ENCODE peak calls at places on chromosome 20, in four cellular contexts. One of them, this sample, is unnamed.

GRCh38 chr20:32485126-32485769 is 99.9 kb downstream of the NOL4L start:
- DNase-seq in pancreas: peak; percentile 65
- DNase-seq in ascending aorta: peak; percentile 51
- DNase-seq in stomach: peak; percentile 76
- DNase-seq in this sample: no peak

GRCh38 chr20:2242678-2243077 is 53.1 kb upstream of the TGM3 start:
- DNase-seq in pancreas: no peak
- DNase-seq in ascending aorta: no peak
- DNase-seq in stomach: no peak
- DNase-seq in this sample: no peak

GRCh38 chr20:48489656-48490055 is 338.1 kb downstream of the PREX1 start:
- DNase-seq in pancreas: no peak
- DNase-seq in ascending aorta: no peak
- DNase-seq in stomach: no peak
- DNase-seq in this sample: no peak

GRCh38 chr20:32562495-32562911 is 22.6 kb downstream of the NOL4L start:
- DNase-seq in pancreas: no peak
- DNase-seq in ascending aorta: no peak
- DNase-seq in stomach: no peak
- DNase-seq in this sample: no peak

GRCh38 chr20:14477125-14477524 is 139.7 kb upstream of the FLRT3 start:
- DNase-seq in pancreas: no peak
- DNase-seq in ascending aorta: no peak
- DNase-seq in stomach: no peak
- DNase-seq in this sample: no peak

GRCh38 chr20:23582293-23582692 is 14.0 kb upstream of the CST9L start:
- DNase-seq in pancreas: no peak
- DNase-seq in ascending aorta: no peak
- DNase-seq in stomach: no peak
- DNase-seq in this sample: no peak

GRCh38 chr20:8756410-8756809 is 312.5 kb upstream of the PLCB4 start:
- DNase-seq in pancreas: no peak
- DNase-seq in ascending aorta: no peak
- DNase-seq in stomach: no peak
- DNase-seq in this sample: no peak

GRCh38 chr20:40991181-40991889 is 37.3 kb upstream of the TOP1 start:
- DNase-seq in pancreas: no peak
- DNase-seq in ascending aorta: peak; percentile 28
- DNase-seq in stomach: no peak
- DNase-seq in this sample: peak; percentile 55

GRCh38 chr20:12072945-12073245 is 155.2 kb downstream of the BTBD3 start:
- DNase-seq in pancreas: no peak
- DNase-seq in ascending aorta: no peak
- DNase-seq in stomach: no peak
- DNase-seq in this sample: no peak

GRCh38 chr20:40860487-40860902 is 168.1 kb upstream of the TOP1 start:
- DNase-seq in pancreas: no peak
- DNase-seq in ascending aorta: no peak
- DNase-seq in stomach: no peak
- DNase-seq in this sample: no peak

GRCh38 chr20:50762435-50763201 is 31.2 kb downstream of the PARD6B start:
- DNase-seq in pancreas: peak; percentile 86
- DNase-seq in ascending aorta: peak; percentile 48
- DNase-seq in stomach: peak; percentile 91
- DNase-seq in this sample: no peak

GRCh38 chr20:50877232-50877631 is 54.0 kb downstream of the ADNP start:
- DNase-seq in pancreas: no peak
- DNase-seq in ascending aorta: no peak
- DNase-seq in stomach: no peak
- DNase-seq in this sample: no peak

GRCh38 chr20:49245921-49246740 is 26.9 kb downstream of the DDX27 start:
- DNase-seq in pancreas: no peak
- DNase-seq in ascending aorta: no peak
- DNase-seq in stomach: no peak
- DNase-seq in this sample: no peak

GRCh38 chr20:60862601-60863000 is 389.5 kb upstream of the CDH4 start:
- DNase-seq in pancreas: no peak
- DNase-seq in ascending aorta: no peak
- DNase-seq in stomach: no peak
- DNase-seq in this sample: no peak

GRCh38 chr20:39706089-39706721 is 744.1 kb downstream of the DHX35 start:
- DNase-seq in pancreas: peak; percentile 11
- DNase-seq in ascending aorta: no peak
- DNase-seq in stomach: no peak
- DNase-seq in this sample: no peak

GRCh38 chr20:51894201-51894600 is 91.9 kb upstream of the SALL4 start:
- DNase-seq in pancreas: no peak
- DNase-seq in ascending aorta: no peak
- DNase-seq in stomach: no peak
- DNase-seq in this sample: no peak

GRCh38 chr20:38098952-38099351 is 65.4 kb downstream of the RPRD1B start:
- DNase-seq in pancreas: no peak
- DNase-seq in ascending aorta: no peak
- DNase-seq in stomach: no peak
- DNase-seq in this sample: no peak

GRCh38 chr20:57073402-57073801 is 193.0 kb downstream of the BMP7 start:
- DNase-seq in pancreas: no peak
- DNase-seq in ascending aorta: no peak
- DNase-seq in stomach: no peak
- DNase-seq in this sample: no peak

GRCh38 chr20:31606928-31607639 is 2.0 kb downstream of the ID1 start:
- DNase-seq in pancreas: no peak
- DNase-seq in ascending aorta: no peak
- DNase-seq in stomach: peak; percentile 55
- DNase-seq in this sample: no peak

GRCh38 chr20:15071010-15071808 is 733.8 kb upstream of the FLRT3 start:
- DNase-seq in pancreas: no peak
- DNase-seq in ascending aorta: no peak
- DNase-seq in stomach: no peak
- DNase-seq in this sample: no peak

DNA sequence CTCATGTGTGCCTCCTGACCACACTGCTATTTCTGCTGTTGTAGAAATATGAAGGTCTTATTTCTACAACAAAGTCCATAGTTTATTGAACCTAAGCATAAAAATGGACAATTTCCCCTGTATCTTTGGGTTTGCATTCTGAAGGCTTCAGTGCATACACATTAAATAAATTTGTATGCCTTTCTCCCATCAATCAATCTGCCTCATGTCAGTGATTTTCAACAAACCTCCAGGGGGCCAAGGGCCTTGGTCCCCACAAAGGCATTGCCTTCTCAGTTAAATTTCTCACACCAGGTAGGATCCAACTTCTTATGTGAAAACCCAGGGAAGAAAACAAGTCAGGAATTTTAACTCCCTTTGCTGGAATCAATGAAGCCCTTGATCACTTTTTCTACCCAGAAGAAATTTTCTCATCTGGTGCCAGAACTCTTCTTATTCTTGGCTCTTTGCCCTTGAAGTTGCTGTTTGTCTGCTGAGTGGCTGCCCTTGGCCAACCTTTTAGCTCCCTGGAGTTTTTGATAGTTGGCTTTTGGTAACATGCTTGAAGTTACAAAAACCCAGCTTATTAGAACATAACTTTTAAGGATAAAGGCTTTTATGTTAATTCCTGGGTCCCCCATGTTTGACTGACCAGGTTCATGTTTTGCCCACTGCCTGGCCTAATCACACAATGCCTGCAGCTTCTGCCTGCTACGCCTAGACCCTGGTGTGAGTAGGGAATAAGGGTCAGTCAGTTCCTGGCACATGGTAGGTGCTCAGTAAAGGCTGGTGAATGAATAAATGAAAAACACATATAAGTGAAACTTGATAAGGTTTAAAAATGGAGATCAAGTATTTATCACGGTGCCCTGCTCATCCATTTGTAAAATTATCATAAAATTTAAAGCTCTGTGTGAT is 37.0 kb downstream of the SHLD1 start:
- DNase-seq in pancreas: no peak
- DNase-seq in ascending aorta: no peak
- DNase-seq in stomach: no peak
- DNase-seq in this sample: no peak
- TF ChIP-seq CTCF in pancreas: no peak
- TF ChIP-seq CTCF in ascending aorta: no peak
- TF ChIP-seq CTCF in stomach: no peak
- TF ChIP-seq CTCF in this sample: no peak

GRCh38 chr20:61969806-61970205 is 95.9 kb downstream of the TAF4 start:
- DNase-seq in pancreas: no peak
- DNase-seq in ascending aorta: no peak
- DNase-seq in stomach: no peak
- DNase-seq in this sample: no peak

GRCh38 chr20:61968932-61969331 is 96.7 kb downstream of the TAF4 start:
- DNase-seq in pancreas: no peak
- DNase-seq in ascending aorta: no peak
- DNase-seq in stomach: no peak
- DNase-seq in this sample: no peak

GRCh38 chr20:61972910-61973508 is 92.7 kb downstream of the TAF4 start:
- DNase-seq in pancreas: no peak
- DNase-seq in ascending aorta: no peak
- DNase-seq in stomach: no peak
- DNase-seq in this sample: no peak

GRCh38 chr20:61968036-61968810 is 97.5 kb downstream of the TAF4 start:
- DNase-seq in pancreas: no peak
- DNase-seq in ascending aorta: no peak
- DNase-seq in stomach: no peak
- DNase-seq in this sample: no peak

DNA sequence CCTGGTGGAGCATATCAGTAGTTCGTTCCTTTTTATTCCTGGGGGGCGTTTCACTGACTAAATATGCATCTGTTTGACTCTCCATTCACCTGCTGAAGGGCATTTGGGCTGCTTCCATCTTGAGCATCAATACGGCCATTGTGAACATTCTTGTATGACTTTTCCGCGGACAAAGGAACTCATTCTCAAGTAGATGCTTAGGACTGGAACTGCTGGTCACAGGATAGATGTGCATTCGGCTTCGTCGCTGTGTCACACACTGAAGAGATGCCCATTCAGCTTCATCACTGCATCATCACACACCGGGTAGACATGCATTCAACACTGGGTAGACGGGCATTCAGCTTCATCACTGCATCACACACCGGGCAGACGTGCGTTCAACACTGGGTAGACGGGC is 95.3 kb downstream of the TAF4 start:
- DNase-seq in pancreas: no peak
- DNase-seq in ascending aorta: no peak
- DNase-seq in stomach: no peak
- DNase-seq in this sample: no peak
- TF ChIP-seq CTCF in pancreas: no peak
- TF ChIP-seq CTCF in ascending aorta: no peak
- TF ChIP-seq CTCF in stomach: no peak
- TF ChIP-seq CTCF in this sample: no peak

DNA sequence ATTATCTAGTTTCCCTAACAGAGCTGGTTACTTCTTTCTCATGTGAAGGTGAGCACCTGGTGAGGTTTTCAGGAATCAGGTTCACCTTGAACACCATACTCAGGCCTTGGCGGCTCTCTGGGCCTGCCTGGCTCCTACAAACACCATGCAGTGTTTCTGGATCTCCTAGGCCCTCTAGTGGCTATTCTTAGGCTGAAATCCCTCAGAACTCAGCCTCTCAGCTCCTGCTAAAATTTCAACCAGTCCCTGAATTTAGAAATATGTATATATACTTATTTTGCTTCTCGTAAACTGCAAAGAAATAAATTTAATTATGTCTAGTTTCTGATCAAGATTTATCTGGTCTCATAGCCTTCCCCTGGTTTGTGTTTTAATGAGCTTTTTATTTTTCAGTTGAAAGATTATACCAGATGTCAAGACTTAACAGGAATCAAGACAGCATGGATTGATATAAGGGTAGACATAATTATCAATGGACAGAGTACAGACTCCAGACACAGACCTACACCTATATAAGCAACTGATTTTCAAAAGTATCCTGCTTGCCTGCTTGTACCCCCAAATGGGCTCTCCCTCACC is 55.9 kb downstream of the ANKEF1 start:
- DNase-seq in pancreas: peak; percentile 72
- DNase-seq in ascending aorta: no peak
- DNase-seq in stomach: peak; percentile 64
- DNase-seq in this sample: no peak
- TF ChIP-seq CTCF in pancreas: peak; percentile 62
- TF ChIP-seq CTCF in ascending aorta: peak; percentile 44
- TF ChIP-seq CTCF in stomach: peak; percentile 46
- TF ChIP-seq CTCF in this sample: no peak

GRCh38 chr20:16352321-16352720 is 220.9 kb downstream of the KIF16B start:
- DNase-seq in pancreas: no peak
- DNase-seq in ascending aorta: no peak
- DNase-seq in stomach: no peak
- DNase-seq in this sample: no peak
- TF ChIP-seq CTCF in pancreas: no peak
- TF ChIP-seq CTCF in ascending aorta: no peak
- TF ChIP-seq CTCF in stomach: no peak
- TF ChIP-seq CTCF in this sample: no peak

GRCh38 chr20:59560588-59561227 is 43.6 kb upstream of the PHACTR3 start:
- DNase-seq in pancreas: no peak
- DNase-seq in ascending aorta: no peak
- DNase-seq in stomach: no peak
- DNase-seq in this sample: no peak
- TF ChIP-seq CTCF in pancreas: peak; percentile 13
- TF ChIP-seq CTCF in ascending aorta: no peak
- TF ChIP-seq CTCF in stomach: no peak
- TF ChIP-seq CTCF in this sample: no peak

GRCh38 chr20:34108616-34109174 is 3.3 kb downstream of the EIF2S2 start:
- DNase-seq in pancreas: no peak
- DNase-seq in ascending aorta: no peak
- DNase-seq in stomach: no peak
- DNase-seq in this sample: no peak
- TF ChIP-seq CTCF in pancreas: no peak
- TF ChIP-seq CTCF in ascending aorta: no peak
- TF ChIP-seq CTCF in stomach: no peak
- TF ChIP-seq CTCF in this sample: no peak

GRCh38 chr20:46089338-46090094 is at the start of gene NCOA5:
- DNase-seq in pancreas: peak; percentile 95
- DNase-seq in ascending aorta: peak; percentile 76
- DNase-seq in stomach: peak; percentile 95
- DNase-seq in this sample: peak; percentile 93
- TF ChIP-seq CTCF in pancreas: no peak
- TF ChIP-seq CTCF in ascending aorta: no peak
- TF ChIP-seq CTCF in stomach: no peak
- TF ChIP-seq CTCF in this sample: no peak

This sample was measured in activated B cell treated with CpG ODN at 0.5 μM for 24 hours.